ENCODE peak calls at places on chromosomes 16 and 17, in ten cellular contexts. Z, G, W, J, M, A, K, B, D and X are unnamed samples.
A peak's percentile ranks its signal among the peaks of the same experiment; 100 is the strongest.

GRCh38 chr16:86393907-86394626 is 116.3 kb upstream of the FOXF1 start:
- DNase-seq in A (no peak), M (no peak), K (no peak), G (no peak), W (no peak), Z (no peak), D (no peak), J (no peak), B (no peak), X (no peak)

GRCh38 chr16:50600582-50601283 is 52.5 kb downstream of the NKD1 start:
- DNase-seq in D (no peak), J (no peak), G (no peak), K (no peak), Z (no peak), W (no peak), B (no peak), M (no peak), A (no peak), X (no peak)

GRCh38 chr17:3036800-3037199 is 26.6 kb downstream of the OR1D5 start:
- DNase-seq in K (peak; percentile 64), B (no peak), A (no peak), G (no peak), M (no peak), W (no peak), D (no peak), Z (no peak), J (no peak), X (no peak)

GRCh38 chr17:58576679-58577367 is 62.4 kb upstream of the MTMR4 start:
- DNase-seq in Z (no peak), A (no peak), B (no peak), M (no peak), G (no peak), W (no peak), D (no peak), K (no peak), J (peak; percentile 27), X (no peak)

GRCh38 chr17:12722282-12722681 is 56.6 kb downstream of the MYOCD start:
- DNase-seq in B (no peak), K (no peak), M (no peak), W (no peak), G (no peak), A (no peak), D (no peak), J (no peak), Z (no peak), X (no peak)

GRCh38 chr17:44628234-44629188 is 27.8 kb upstream of the MEIOC start:
- DNase-seq in B (no peak), Z (no peak), W (peak; percentile 97), A (peak; percentile 38), D (peak; percentile 35), J (no peak), K (no peak), G (no peak), M (no peak), X (no peak)

GRCh38 chr17:57889252-57889651 is 39.4 kb upstream of the MRPS23 start:
- DNase-seq in B (no peak), D (no peak), K (no peak), G (no peak), W (no peak), M (no peak), A (no peak), Z (peak; percentile 13), J (no peak), X (no peak)

GRCh38 chr16:29645699-29646187 is 17.3 kb upstream of the SPN start:
- DNase-seq in D (no peak), K (no peak), G (no peak), Z (no peak), B (no peak), J (peak; percentile 16), A (no peak), W (peak; percentile 14), M (no peak), X (no peak)

GRCh38 chr17:80315517-80316182 is 55.0 kb downstream of the RNF213 start:
- DNase-seq in D (no peak), B (no peak), J (no peak), Z (no peak), M (no peak), A (no peak), K (no peak), G (no peak), W (no peak), X (no peak)

GRCh38 chr17:68613739-68614298 is 12.7 kb upstream of the FAM20A start:
- DNase-seq in W (peak; percentile 83), Z (no peak), J (peak; percentile 47), A (no peak), B (no peak), D (no peak), K (no peak), G (peak; percentile 26), M (no peak), X (peak; percentile 24)

GRCh38 chr17:57745242-57745641 is at the start of gene CCDC182:
- DNase-seq in D (no peak), G (no peak), W (no peak), K (no peak), A (no peak), B (no peak), Z (no peak), M (no peak), J (no peak), X (no peak)

GRCh38 chr17:47719411-47720152 is 13.5 kb upstream of the TBX21 start:
- DNase-seq in A (no peak), G (no peak), K (no peak), D (no peak), W (no peak), Z (no peak), J (peak; percentile 69), B (peak; percentile 57), M (no peak), X (peak; percentile 93)

GRCh38 chr17:1724351-1724868 is at the start of gene WDR81:
- DNase-seq in W (peak; percentile 85), J (peak; percentile 82), D (no peak), A (no peak), M (peak; percentile 87), Z (peak; percentile 99), B (peak; percentile 83), G (no peak), K (peak; percentile 95), X (peak; percentile 92)

GRCh38 chr16:10256855-10257641 is 74.8 kb upstream of the GRIN2A start:
- DNase-seq in Z (no peak), J (peak; percentile 18), W (peak; percentile 22), A (peak; percentile 30), G (no peak), K (no peak), B (no peak), D (peak; percentile 9), M (peak; percentile 28), X (peak; percentile 54)

GRCh38 chr16:19481291-19481690 is 40.6 kb downstream of the GDE1 start:
- DNase-seq in Z (no peak), A (no peak), G (no peak), W (no peak), M (no peak), D (no peak), J (peak; percentile 10), K (no peak), B (no peak), X (no peak)

GRCh38 chr16:67993207-67994036 is 5.9 kb downstream of the DPEP2 start:
- DNase-seq in W (peak; percentile 75), K (peak; percentile 92), A (no peak), M (peak; percentile 82), B (peak; percentile 49), J (peak; percentile 51), G (peak; percentile 5), D (no peak), Z (peak; percentile 97), X (peak; percentile 90)

GRCh38 chr17:77256710-77257109 is 115.9 kb downstream of the SEC14L1 start:
- DNase-seq in A (no peak), Z (no peak), J (no peak), W (no peak), G (peak; percentile 10), B (no peak), D (peak; percentile 69), K (no peak), M (no peak), X (no peak)

GRCh38 chr16:21613361-21613760 is 14.0 kb downstream of the METTL9 start:
- DNase-seq in B (no peak), D (peak; percentile 41), K (no peak), W (no peak), J (no peak), M (no peak), Z (no peak), A (no peak), G (no peak), X (no peak)

GRCh38 chr17:69870091-69870530 is 204.9 kb upstream of the KCNJ16 start:
- DNase-seq in M (no peak), J (peak; percentile 79), B (peak; percentile 89), Z (no peak), A (peak; percentile 9), D (no peak), K (no peak), G (no peak), W (no peak), X (no peak)

GRCh38 chr16:1494129-1494640 is 1.0 kb downstream of the TELO2 start:
- DNase-seq in K (peak; percentile 87), W (peak; percentile 23), A (no peak), G (no peak), M (no peak), J (peak; percentile 84), Z (peak; percentile 79), B (peak; percentile 81), D (no peak), X (peak; percentile 24)

GRCh38 chr17:76053230-76054111 is 18.8 kb downstream of the SRP68 start:
- DNase-seq in D (no peak), J (peak; percentile 96), A (peak; percentile 54), M (no peak), K (no peak), W (no peak), Z (no peak), G (no peak), B (peak; percentile 45), X (peak; percentile 46)

GRCh38 chr16:4510747-4511426 is 27.7 kb downstream of the CDIP1 start:
- DNase-seq in K (no peak), G (no peak), Z (no peak), J (no peak), W (no peak), B (no peak), D (no peak), M (no peak), A (no peak), X (no peak)

GRCh38 chr17:28747046-28747691 is 3.4 kb downstream of the TRAF4 start:
- DNase-seq in A (no peak), G (no peak), B (no peak), W (peak; percentile 51), K (no peak), D (peak; percentile 78), M (no peak), J (no peak), Z (peak; percentile 83), X (no peak)

GRCh38 chr17:14741516-14741915 is 440.6 kb downstream of the HS3ST3B1 start:
- DNase-seq in B (no peak), A (no peak), W (no peak), D (no peak), J (peak; percentile 87), Z (no peak), M (no peak), G (no peak), K (no peak), X (no peak)

GRCh38 chr16:68473358-68474064 is 25.2 kb upstream of the SMPD3 start:
- DNase-seq in J (no peak), B (no peak), M (no peak), A (no peak), D (peak; percentile 67), W (no peak), K (no peak), Z (no peak), G (no peak), X (no peak)

GRCh38 chr16:56192971-56193936 is 2.0 kb downstream of the GNAO1 start:
- DNase-seq in D (no peak), K (no peak), G (no peak), J (no peak), A (no peak), Z (no peak), W (peak; percentile 55), B (no peak), M (no peak), X (no peak)

GRCh38 chr16:53785044-53785443 is 81.1 kb downstream of the FTO start:
- DNase-seq in G (no peak), W (peak; percentile 56), Z (no peak), K (no peak), D (peak; percentile 12), M (no peak), J (peak; percentile 64), B (no peak), A (peak; percentile 26), X (no peak)

GRCh38 chr17:49277638-49278037 is 47.1 kb upstream of the PHOSPHO1 start:
- DNase-seq in D (no peak), B (peak; percentile 14), K (no peak), M (no peak), W (no peak), A (no peak), G (no peak), Z (peak; percentile 41), J (peak; percentile 70), X (no peak)